ENCODE peak calls at places on chromosomes 1 and 21, in ten cellular contexts. One of them, this sample, is unnamed.

GRCh38 chr1:89552481-89553194 is 28.0 kb downstream of the LRRC8B start:
- DNase-seq in cardiac muscle cell: no peak
- DNase-seq in adipocyte: peak; percentile 70
- DNase-seq in GM23248: peak; percentile 63
- DNase-seq in Peyer's patch: no peak
- DNase-seq in pancreas: no peak
- DNase-seq in MM.1S: peak; percentile 51
- DNase-seq in adrenal gland: peak; percentile 72
- DNase-seq in H1: no peak
- DNase-seq in K562: no peak
- DNase-seq in this sample: no peak

GRCh38 chr1:227255086-227255732 is 63.1 kb downstream of the CDC42BPA start:
- DNase-seq in H1: no peak
- DNase-seq in adrenal gland: no peak
- DNase-seq in Peyer's patch: no peak
- DNase-seq in pancreas: no peak
- DNase-seq in MM.1S: no peak
- DNase-seq in K562: no peak
- DNase-seq in cardiac muscle cell: no peak
- DNase-seq in GM23248: no peak
- DNase-seq in adipocyte: peak; percentile 29
- DNase-seq in this sample: no peak

GRCh38 chr1:68495968-68496679 is 758 bp downstream of the DEPDC1 start:
- DNase-seq in K562: no peak
- DNase-seq in MM.1S: peak; percentile 39
- DNase-seq in Peyer's patch: no peak
- DNase-seq in cardiac muscle cell: peak; percentile 23
- DNase-seq in adrenal gland: no peak
- DNase-seq in adipocyte: no peak
- DNase-seq in H1: no peak
- DNase-seq in pancreas: no peak
- DNase-seq in GM23248: peak; percentile 19
- DNase-seq in this sample: no peak

GRCh38 chr1:10890391-10891073 is 94.1 kb upstream of the CASZ1 start:
- DNase-seq in MM.1S: no peak
- DNase-seq in cardiac muscle cell: no peak
- DNase-seq in adrenal gland: no peak
- DNase-seq in adipocyte: no peak
- DNase-seq in pancreas: no peak
- DNase-seq in Peyer's patch: no peak
- DNase-seq in GM23248: no peak
- DNase-seq in K562: no peak
- DNase-seq in H1: no peak
- DNase-seq in this sample: no peak

GRCh38 chr1:104733866-104734265 is 984.2 kb downstream of the AMY1C start:
- DNase-seq in Peyer's patch: no peak
- DNase-seq in MM.1S: no peak
- DNase-seq in adrenal gland: no peak
- DNase-seq in H1: no peak
- DNase-seq in pancreas: no peak
- DNase-seq in adipocyte: no peak
- DNase-seq in cardiac muscle cell: no peak
- DNase-seq in GM23248: no peak
- DNase-seq in K562: no peak
- DNase-seq in this sample: no peak

GRCh38 chr21:46128983-46129571 is 26.3 kb downstream of the FTCD start:
- DNase-seq in pancreas: peak; percentile 43
- DNase-seq in Peyer's patch: no peak
- DNase-seq in adipocyte: no peak
- DNase-seq in MM.1S: no peak
- DNase-seq in GM23248: no peak
- DNase-seq in K562: no peak
- DNase-seq in H1: no peak
- DNase-seq in cardiac muscle cell: peak; percentile 29
- DNase-seq in adrenal gland: no peak
- DNase-seq in this sample: no peak

GRCh38 chr1:2974701-2975301 is 46.5 kb upstream of the ACTRT2 start:
- DNase-seq in adipocyte: no peak
- DNase-seq in cardiac muscle cell: no peak
- DNase-seq in H1: no peak
- DNase-seq in pancreas: no peak
- DNase-seq in Peyer's patch: peak; percentile 23
- DNase-seq in MM.1S: no peak
- DNase-seq in GM23248: no peak
- DNase-seq in adrenal gland: no peak
- DNase-seq in K562: no peak
- DNase-seq in this sample: no peak

GRCh38 chr21:38924954-38925353 is 119.2 kb downstream of the ETS2 start:
- DNase-seq in pancreas: no peak
- DNase-seq in GM23248: no peak
- DNase-seq in Peyer's patch: no peak
- DNase-seq in MM.1S: no peak
- DNase-seq in K562: no peak
- DNase-seq in adipocyte: no peak
- DNase-seq in cardiac muscle cell: no peak
- DNase-seq in H1: no peak
- DNase-seq in adrenal gland: no peak
- DNase-seq in this sample: no peak

GRCh38 chr1:153633161-153633746 is 612 bp upstream of the CHTOP start:
- DNase-seq in GM23248: no peak
- DNase-seq in Peyer's patch: no peak
- DNase-seq in pancreas: no peak
- DNase-seq in cardiac muscle cell: no peak
- DNase-seq in K562: peak; percentile 30
- DNase-seq in adrenal gland: no peak
- DNase-seq in MM.1S: no peak
- DNase-seq in adipocyte: no peak
- DNase-seq in H1: no peak
- DNase-seq in this sample: no peak

GRCh38 chr1:184975208-184975875 is 1.0 kb upstream of the NIBAN1 start:
- DNase-seq in adipocyte: no peak
- DNase-seq in pancreas: no peak
- DNase-seq in MM.1S: no peak
- DNase-seq in K562: no peak
- DNase-seq in cardiac muscle cell: no peak
- DNase-seq in Peyer's patch: no peak
- DNase-seq in H1: no peak
- DNase-seq in GM23248: no peak
- DNase-seq in adrenal gland: no peak
- DNase-seq in this sample: no peak
- H3K27me3 ChIP-seq in adipocyte: no peaks in the 10 kb centered on the region
- H3K27me3 ChIP-seq in pancreas: no peaks in the 10 kb centered on the region
- H3K27me3 ChIP-seq in MM.1S: peaks cover 37% of the 10 kb centered on the region
- H3K27me3 ChIP-seq in K562: no peaks in the 10 kb centered on the region
- H3K27me3 ChIP-seq in cardiac muscle cell: peaks cover 75% of the 10 kb centered on the region
- H3K27me3 ChIP-seq in Peyer's patch: no peaks in the 10 kb centered on the region
- H3K27me3 ChIP-seq in H1: peaks cover 22% of the 10 kb centered on the region
- H3K27me3 ChIP-seq in GM23248: no peaks in the 10 kb centered on the region
- H3K27me3 ChIP-seq in adrenal gland: no peaks in the 10 kb centered on the region
- H3K27me3 ChIP-seq in this sample: peaks cover 3% of the 10 kb centered on the region

GRCh38 chr1:29900727-29901126 is 664.4 kb downstream of the PTPRU start:
- DNase-seq in adipocyte: no peak
- DNase-seq in adrenal gland: no peak
- DNase-seq in MM.1S: no peak
- DNase-seq in H1: no peak
- DNase-seq in cardiac muscle cell: peak; percentile 28
- DNase-seq in GM23248: no peak
- DNase-seq in Peyer's patch: no peak
- DNase-seq in K562: no peak
- DNase-seq in pancreas: no peak
- DNase-seq in this sample: no peak
- H3K27me3 ChIP-seq in adipocyte: peaks cover 39% of the 10 kb centered on the region
- H3K27me3 ChIP-seq in adrenal gland: peaks cover 7% of the 10 kb centered on the region
- H3K27me3 ChIP-seq in MM.1S: peaks cover 80% of the 10 kb centered on the region
- H3K27me3 ChIP-seq in H1: no peaks in the 10 kb centered on the region
- H3K27me3 ChIP-seq in cardiac muscle cell: no peaks in the 10 kb centered on the region
- H3K27me3 ChIP-seq in GM23248: peaks cover 12% of the 10 kb centered on the region
- H3K27me3 ChIP-seq in Peyer's patch: peaks cover 6% of the 10 kb centered on the region
- H3K27me3 ChIP-seq in K562: peaks cover 35% of the 10 kb centered on the region
- H3K27me3 ChIP-seq in pancreas: no peaks in the 10 kb centered on the region
- H3K27me3 ChIP-seq in this sample: peaks cover 11% of the 10 kb centered on the region

DNA sequence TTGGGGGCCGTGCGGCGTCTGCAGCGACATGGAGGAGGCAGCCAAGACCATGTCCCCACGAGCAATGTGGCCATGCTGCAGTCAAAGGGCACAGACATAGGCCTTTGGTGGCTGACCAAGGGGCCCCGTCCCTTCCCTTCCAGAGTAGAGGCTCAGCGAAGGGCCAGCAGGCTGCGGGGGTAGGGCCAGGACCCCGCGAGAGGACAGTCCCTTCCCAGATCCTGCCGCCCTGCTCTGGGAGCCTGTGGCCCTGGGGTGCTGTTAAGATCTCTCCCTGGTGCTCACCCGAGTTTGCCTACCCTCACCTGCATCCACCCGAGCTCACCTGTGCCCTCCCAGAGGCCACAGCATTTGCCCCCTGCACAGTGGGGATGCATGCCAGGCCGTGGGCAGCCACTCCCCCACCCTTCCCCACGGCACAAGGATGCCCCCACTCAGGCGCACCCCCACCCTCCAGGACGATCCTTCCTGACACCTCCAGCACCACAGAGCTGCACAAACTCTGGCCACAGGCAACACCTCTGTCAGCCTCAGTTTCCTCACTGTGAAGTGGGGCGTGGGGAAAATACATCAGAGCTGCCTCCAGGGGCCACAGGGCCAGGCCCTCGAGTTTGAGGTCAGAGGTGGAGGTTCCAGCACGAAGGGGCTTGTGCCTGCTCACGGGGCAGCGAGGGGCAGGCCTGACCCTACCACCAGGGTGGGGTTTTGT is 15.5 kb downstream of the ITGB2 start:
- DNase-seq in H1: no peak
- DNase-seq in GM23248: no peak
- DNase-seq in MM.1S: no peak
- DNase-seq in Peyer's patch: no peak
- DNase-seq in pancreas: no peak
- DNase-seq in K562: no peak
- DNase-seq in cardiac muscle cell: no peak
- DNase-seq in adipocyte: no peak
- DNase-seq in adrenal gland: no peak
- DNase-seq in this sample: no peak
- H3K27me3 ChIP-seq in H1: no peaks in the 10 kb centered on the region
- H3K27me3 ChIP-seq in GM23248: no peaks in the 10 kb centered on the region
- H3K27me3 ChIP-seq in MM.1S: peaks cover 98% of the 10 kb centered on the region
- H3K27me3 ChIP-seq in Peyer's patch: no peaks in the 10 kb centered on the region
- H3K27me3 ChIP-seq in pancreas: no peaks in the 10 kb centered on the region
- H3K27me3 ChIP-seq in K562: peaks cover 81% of the 10 kb centered on the region
- H3K27me3 ChIP-seq in cardiac muscle cell: no peaks in the 10 kb centered on the region
- H3K27me3 ChIP-seq in adipocyte: peaks cover 54% of the 10 kb centered on the region
- H3K27me3 ChIP-seq in adrenal gland: no peaks in the 10 kb centered on the region
- H3K27me3 ChIP-seq in this sample: no peaks in the 10 kb centered on the region

GRCh38 chr1:38819516-38819915 is 40.1 kb downstream of the RRAGC start:
- DNase-seq in H1: no peak
- DNase-seq in adipocyte: no peak
- DNase-seq in cardiac muscle cell: no peak
- DNase-seq in adrenal gland: no peak
- DNase-seq in GM23248: no peak
- DNase-seq in K562: no peak
- DNase-seq in pancreas: no peak
- DNase-seq in MM.1S: no peak
- DNase-seq in Peyer's patch: no peak
- DNase-seq in this sample: no peak
- H3K27me3 ChIP-seq in H1: peaks cover 31% of the 10 kb centered on the region
- H3K27me3 ChIP-seq in adipocyte: peaks cover 79% of the 10 kb centered on the region
- H3K27me3 ChIP-seq in cardiac muscle cell: peaks cover 74% of the 10 kb centered on the region
- H3K27me3 ChIP-seq in adrenal gland: peaks cover 49% of the 10 kb centered on the region
- H3K27me3 ChIP-seq in GM23248: peaks cover 78% of the 10 kb centered on the region
- H3K27me3 ChIP-seq in K562: no peaks in the 10 kb centered on the region
- H3K27me3 ChIP-seq in pancreas: peaks cover 21% of the 10 kb centered on the region
- H3K27me3 ChIP-seq in MM.1S: peaks cover 7% of the 10 kb centered on the region
- H3K27me3 ChIP-seq in Peyer's patch: peaks cover 16% of the 10 kb centered on the region
- H3K27me3 ChIP-seq in this sample: peaks cover 83% of the 10 kb centered on the region

DNA sequence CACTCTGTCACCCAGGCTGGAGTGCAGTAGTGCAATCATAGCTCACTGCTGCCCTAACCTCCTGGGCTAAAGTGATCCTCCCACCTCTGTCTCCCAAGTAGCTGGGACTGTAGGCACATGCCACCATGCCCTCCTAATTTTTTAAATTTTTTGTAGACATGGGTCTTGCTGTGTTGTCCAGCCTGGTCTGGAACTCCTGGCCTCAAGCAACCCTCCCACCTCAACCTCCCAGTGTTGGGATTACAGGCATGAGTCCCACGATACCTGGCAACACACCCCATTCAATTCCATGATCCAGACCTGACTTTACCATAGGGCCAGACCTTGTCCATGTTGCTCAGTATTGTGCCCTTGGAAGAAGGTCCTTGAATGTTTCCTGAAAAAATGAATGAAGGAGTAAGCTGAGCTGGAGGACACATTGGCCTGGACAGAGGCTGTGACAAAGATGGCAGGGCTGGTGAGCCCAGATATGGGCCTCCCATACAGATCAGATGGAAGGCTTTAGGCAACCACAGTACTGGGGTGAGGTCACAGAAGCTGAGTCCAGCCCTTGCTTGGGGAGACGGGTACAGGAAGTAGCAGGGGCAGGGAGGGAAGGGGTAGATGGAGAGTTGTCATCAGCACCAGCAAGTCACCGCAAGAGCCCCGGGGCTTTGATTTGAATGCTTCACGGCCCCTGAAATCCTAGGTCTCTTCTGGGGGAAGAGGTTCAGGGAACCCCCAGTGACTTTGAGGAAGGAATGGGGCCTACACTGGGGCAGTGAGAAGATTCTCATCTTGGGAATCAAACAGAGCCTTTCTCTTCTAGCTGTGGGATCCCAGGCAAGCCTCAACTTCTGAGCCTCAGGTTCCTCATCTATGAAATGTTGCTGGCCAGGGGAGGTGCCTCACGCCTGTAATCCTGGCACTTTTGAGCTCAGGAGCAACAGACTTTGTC is 40.1 kb upstream of the DMBX1 start:
- DNase-seq in pancreas: no peak
- DNase-seq in MM.1S: no peak
- DNase-seq in GM23248: no peak
- DNase-seq in Peyer's patch: no peak
- DNase-seq in H1: no peak
- DNase-seq in adipocyte: no peak
- DNase-seq in adrenal gland: no peak
- DNase-seq in K562: peak; percentile 51
- DNase-seq in cardiac muscle cell: no peak
- DNase-seq in this sample: no peak
- H3K27me3 ChIP-seq in pancreas: no peaks in the 10 kb centered on the region
- H3K27me3 ChIP-seq in MM.1S: peaks cover 71% of the 10 kb centered on the region
- H3K27me3 ChIP-seq in GM23248: peaks cover 48% of the 10 kb centered on the region
- H3K27me3 ChIP-seq in Peyer's patch: no peaks in the 10 kb centered on the region
- H3K27me3 ChIP-seq in H1: peaks cover 82% of the 10 kb centered on the region
- H3K27me3 ChIP-seq in adipocyte: peaks cover 94% of the 10 kb centered on the region
- H3K27me3 ChIP-seq in adrenal gland: peaks cover 3% of the 10 kb centered on the region
- H3K27me3 ChIP-seq in K562: peaks cover 7% of the 10 kb centered on the region
- H3K27me3 ChIP-seq in cardiac muscle cell: peaks cover 100% of the 10 kb centered on the region
- H3K27me3 ChIP-seq in this sample: peaks cover 59% of the 10 kb centered on the region

This sample was measured in CD4-positive, alpha-beta T cell.